ENCODE peak calls at places on chromosomes 11 and 22, in five cellular contexts. One of them, this sample, is unnamed.

GRCh38 chr22:22520020-22520656 is at the start of gene ZNF280A:
- DNase-seq in GM06990: no peak
- DNase-seq in gastrocnemius medialis: no peak
- DNase-seq in GM23338: peak; percentile 38
- DNase-seq in bronchial epithelial cell: no peak
- DNase-seq in this sample: no peak

GRCh38 chr11:125242141-125242780 is 77.7 kb downstream of the PKNOX2 start:
- DNase-seq in GM23338: no peak
- DNase-seq in gastrocnemius medialis: no peak
- DNase-seq in GM06990: no peak
- DNase-seq in bronchial epithelial cell: no peak
- DNase-seq in this sample: no peak

GRCh38 chr22:40660725-40661124 is 18.6 kb upstream of the MCHR1 start:
- DNase-seq in gastrocnemius medialis: no peak
- DNase-seq in bronchial epithelial cell: no peak
- DNase-seq in GM06990: no peak
- DNase-seq in GM23338: no peak
- DNase-seq in this sample: no peak

GRCh38 chr22:28791841-28792490 is 8.4 kb downstream of the XBP1 start:
- DNase-seq in GM06990: peak; percentile 76
- DNase-seq in bronchial epithelial cell: no peak
- DNase-seq in GM23338: no peak
- DNase-seq in gastrocnemius medialis: no peak
- DNase-seq in this sample: no peak

GRCh38 chr22:42473484-42474193 is 41.4 kb upstream of the NFAM1 start:
- DNase-seq in GM06990: no peak
- DNase-seq in GM23338: peak; percentile 84
- DNase-seq in gastrocnemius medialis: no peak
- DNase-seq in bronchial epithelial cell: peak; percentile 67
- DNase-seq in this sample: peak; percentile 20

GRCh38 chr22:39029227-39029626 is 8.3 kb downstream of the APOBEC3D start:
- DNase-seq in GM23338: no peak
- DNase-seq in gastrocnemius medialis: no peak
- DNase-seq in bronchial epithelial cell: no peak
- DNase-seq in GM06990: no peak
- DNase-seq in this sample: no peak

GRCh38 chr11:78470861-78471442 is 53.3 kb upstream of the GAB2 start:
- DNase-seq in GM23338: no peak
- DNase-seq in gastrocnemius medialis: no peak
- DNase-seq in bronchial epithelial cell: no peak
- DNase-seq in GM06990: no peak
- DNase-seq in this sample: no peak

GRCh38 chr11:129854229-129854805 is 38.7 kb downstream of the TMEM45B start:
- DNase-seq in GM06990: no peak
- DNase-seq in gastrocnemius medialis: no peak
- DNase-seq in bronchial epithelial cell: no peak
- DNase-seq in GM23338: no peak
- DNase-seq in this sample: no peak

GRCh38 chr22:35367331-35367886 is 13.5 kb upstream of the HMOX1 start:
- DNase-seq in GM23338: no peak
- DNase-seq in bronchial epithelial cell: no peak
- DNase-seq in gastrocnemius medialis: no peak
- DNase-seq in GM06990: no peak
- DNase-seq in this sample: peak; percentile 79

GRCh38 chr22:31753005-31753633 is 700 bp upstream of the DEPDC5 start:
- DNase-seq in GM23338: peak; percentile 88
- DNase-seq in GM06990: peak; percentile 47
- DNase-seq in bronchial epithelial cell: peak; percentile 65
- DNase-seq in gastrocnemius medialis: peak; percentile 33
- DNase-seq in this sample: peak; percentile 83

GRCh38 chr11:113991718-113992458 is 17.0 kb downstream of the HTR3A start:
- DNase-seq in bronchial epithelial cell: no peak
- DNase-seq in GM06990: no peak
- DNase-seq in GM23338: no peak
- DNase-seq in gastrocnemius medialis: no peak
- DNase-seq in this sample: no peak

GRCh38 chr22:39611360-39611759 is 40.8 kb downstream of the CACNA1I start:
- DNase-seq in GM23338: no peak
- DNase-seq in bronchial epithelial cell: no peak
- DNase-seq in gastrocnemius medialis: no peak
- DNase-seq in GM06990: no peak
- DNase-seq in this sample: no peak

GRCh38 chr22:23289851-23290724 is 109.8 kb downstream of the BCR start:
- DNase-seq in GM06990: no peak
- DNase-seq in bronchial epithelial cell: peak; percentile 29
- DNase-seq in gastrocnemius medialis: peak; percentile 49
- DNase-seq in GM23338: peak; percentile 78
- DNase-seq in this sample: peak; percentile 71

GRCh38 chr11:8839957-8840945 is 70.7 kb upstream of the AKIP1 start:
- DNase-seq in bronchial epithelial cell: peak; percentile 59
- DNase-seq in GM06990: no peak
- DNase-seq in gastrocnemius medialis: no peak
- DNase-seq in GM23338: peak; percentile 50
- DNase-seq in this sample: no peak

GRCh38 chr22:46945481-46945880 is 183.0 kb downstream of the TBC1D22A start:
- DNase-seq in gastrocnemius medialis: no peak
- DNase-seq in GM06990: no peak
- DNase-seq in bronchial epithelial cell: no peak
- DNase-seq in GM23338: no peak
- DNase-seq in this sample: no peak

GRCh38 chr22:46432164-46433068 is 96.9 kb downstream of the TRMU start:
- DNase-seq in bronchial epithelial cell: no peak
- DNase-seq in GM06990: peak; percentile 35
- DNase-seq in GM23338: no peak
- DNase-seq in gastrocnemius medialis: no peak
- DNase-seq in this sample: no peak

GRCh38 chr11:34166806-34167740 is 61.6 kb downstream of the NAT10 start:
- DNase-seq in GM23338: no peak
- DNase-seq in bronchial epithelial cell: no peak
- DNase-seq in gastrocnemius medialis: no peak
- DNase-seq in GM06990: no peak
- DNase-seq in this sample: no peak

GRCh38 chr11:97544401-97544800 is 1154.6 kb downstream of the JRKL start:
- DNase-seq in GM23338: no peak
- DNase-seq in bronchial epithelial cell: no peak
- DNase-seq in GM06990: no peak
- DNase-seq in gastrocnemius medialis: no peak
- DNase-seq in this sample: no peak

GRCh38 chr11:126355324-126355925 is at the start of gene ST3GAL4:
- DNase-seq in gastrocnemius medialis: peak; percentile 43
- DNase-seq in GM23338: peak; percentile 89
- DNase-seq in GM06990: peak; percentile 71
- DNase-seq in bronchial epithelial cell: peak; percentile 15
- DNase-seq in this sample: peak; percentile 93

GRCh38 chr11:82680252-82680651 is 53.4 kb downstream of the FAM181B start:
- DNase-seq in GM06990: no peak
- DNase-seq in bronchial epithelial cell: no peak
- DNase-seq in GM23338: no peak
- DNase-seq in gastrocnemius medialis: no peak
- DNase-seq in this sample: peak; percentile 57

DNA sequence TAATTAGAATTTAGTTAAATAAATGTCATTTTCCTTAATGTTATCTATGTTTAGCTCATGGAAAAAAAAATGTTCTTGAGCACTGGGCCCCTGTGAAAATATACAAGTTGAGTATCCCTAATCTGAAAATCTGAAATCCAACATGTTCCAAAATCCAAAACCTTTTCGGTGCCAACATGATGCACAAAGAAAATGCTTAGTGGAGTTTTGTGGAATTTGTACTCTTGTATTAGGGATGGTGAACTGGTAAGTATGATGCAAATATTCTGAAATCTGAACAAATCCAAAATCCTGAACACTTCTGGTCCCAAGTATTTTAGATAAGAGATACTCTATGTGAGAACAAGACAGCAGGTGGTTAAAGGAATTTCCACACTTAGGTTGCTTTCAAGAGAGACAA is 44.5 kb downstream of the TCP11L1 start:
- DNase-seq in GM23338: no peak
- DNase-seq in GM06990: no peak
- DNase-seq in gastrocnemius medialis: no peak
- DNase-seq in bronchial epithelial cell: no peak
- DNase-seq in this sample: no peak
- H3K36me3 ChIP-seq in GM23338: peaks cover 16% of the 10 kb centered on the region
- H3K36me3 ChIP-seq in GM06990: peaks cover 6% of the 10 kb centered on the region
- H3K36me3 ChIP-seq in gastrocnemius medialis: no peaks in the 10 kb centered on the region
- H3K36me3 ChIP-seq in bronchial epithelial cell: no peaks in the 10 kb centered on the region
- H3K36me3 ChIP-seq in this sample: peaks cover 76% of the 10 kb centered on the region

GRCh38 chr11:94961255-94961654 is 12.1 kb downstream of the CWC15 start:
- DNase-seq in gastrocnemius medialis: no peak
- DNase-seq in GM23338: no peak
- DNase-seq in GM06990: no peak
- DNase-seq in bronchial epithelial cell: no peak
- DNase-seq in this sample: no peak
- H3K36me3 ChIP-seq in gastrocnemius medialis: peaks cover 5% of the 10 kb centered on the region
- H3K36me3 ChIP-seq in GM23338: peaks cover 44% of the 10 kb centered on the region
- H3K36me3 ChIP-seq in GM06990: peaks cover 13% of the 10 kb centered on the region
- H3K36me3 ChIP-seq in bronchial epithelial cell: peaks cover 12% of the 10 kb centered on the region
- H3K36me3 ChIP-seq in this sample: peaks cover 51% of the 10 kb centered on the region

GRCh38 chr22:43978558-43978957 is 23.3 kb downstream of the SAMM50 start:
- DNase-seq in gastrocnemius medialis: no peak
- DNase-seq in GM23338: no peak
- DNase-seq in bronchial epithelial cell: no peak
- DNase-seq in GM06990: no peak
- DNase-seq in this sample: no peak

GRCh38 chr22:43976861-43977795 is 21.9 kb downstream of the SAMM50 start:
- DNase-seq in gastrocnemius medialis: no peak
- DNase-seq in GM23338: no peak
- DNase-seq in bronchial epithelial cell: no peak
- DNase-seq in GM06990: no peak
- DNase-seq in this sample: no peak

GRCh38 chr22:43983808-43984207 is 28.6 kb downstream of the SAMM50 start:
- DNase-seq in GM23338: no peak
- DNase-seq in bronchial epithelial cell: no peak
- DNase-seq in gastrocnemius medialis: no peak
- DNase-seq in GM06990: no peak
- DNase-seq in this sample: no peak

GRCh38 chr22:43980996-43981395 is 25.8 kb downstream of the SAMM50 start:
- DNase-seq in GM06990: no peak
- DNase-seq in gastrocnemius medialis: no peak
- DNase-seq in GM23338: no peak
- DNase-seq in bronchial epithelial cell: no peak
- DNase-seq in this sample: no peak

GRCh38 chr22:43980579-43980978 is 25.3 kb downstream of the SAMM50 start:
- DNase-seq in gastrocnemius medialis: no peak
- DNase-seq in bronchial epithelial cell: no peak
- DNase-seq in GM23338: no peak
- DNase-seq in GM06990: no peak
- DNase-seq in this sample: no peak
- H3K36me3 ChIP-seq in gastrocnemius medialis: peaks cover 3% of the 10 kb centered on the region
- H3K36me3 ChIP-seq in bronchial epithelial cell: peaks cover 31% of the 10 kb centered on the region
- H3K36me3 ChIP-seq in GM23338: peaks cover 5% of the 10 kb centered on the region
- H3K36me3 ChIP-seq in GM06990: peaks cover 35% of the 10 kb centered on the region
- H3K36me3 ChIP-seq in this sample: peaks cover 54% of the 10 kb centered on the region

DNA sequence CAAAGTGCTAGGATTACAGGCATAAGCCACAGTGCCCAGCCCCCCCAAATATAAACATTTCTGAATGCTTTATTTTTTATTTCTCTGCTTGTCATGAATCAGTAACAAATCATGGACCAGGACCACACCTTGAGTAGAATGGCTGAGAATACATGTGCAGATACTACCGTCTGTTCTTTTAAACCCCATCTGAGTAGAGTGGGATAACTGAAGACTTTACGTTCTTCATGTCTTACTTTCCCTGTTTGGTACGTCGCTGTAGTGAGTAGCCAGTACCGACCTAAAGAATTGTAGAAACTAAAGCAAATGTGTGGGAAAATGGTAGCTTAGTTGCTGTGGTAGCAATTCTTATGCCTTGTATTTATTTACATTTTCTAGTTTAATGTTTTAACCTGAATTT is 29.9 kb downstream of the MED17 start:
- DNase-seq in gastrocnemius medialis: no peak
- DNase-seq in GM23338: no peak
- DNase-seq in bronchial epithelial cell: no peak
- DNase-seq in GM06990: no peak
- DNase-seq in this sample: no peak
- H3K36me3 ChIP-seq in gastrocnemius medialis: peaks cover 3% of the 10 kb centered on the region
- H3K36me3 ChIP-seq in GM23338: peaks cover 45% of the 10 kb centered on the region
- H3K36me3 ChIP-seq in bronchial epithelial cell: peaks cover 13% of the 10 kb centered on the region
- H3K36me3 ChIP-seq in GM06990: peaks cover 12% of the 10 kb centered on the region
- H3K36me3 ChIP-seq in this sample: peaks cover 68% of the 10 kb centered on the region

DNA sequence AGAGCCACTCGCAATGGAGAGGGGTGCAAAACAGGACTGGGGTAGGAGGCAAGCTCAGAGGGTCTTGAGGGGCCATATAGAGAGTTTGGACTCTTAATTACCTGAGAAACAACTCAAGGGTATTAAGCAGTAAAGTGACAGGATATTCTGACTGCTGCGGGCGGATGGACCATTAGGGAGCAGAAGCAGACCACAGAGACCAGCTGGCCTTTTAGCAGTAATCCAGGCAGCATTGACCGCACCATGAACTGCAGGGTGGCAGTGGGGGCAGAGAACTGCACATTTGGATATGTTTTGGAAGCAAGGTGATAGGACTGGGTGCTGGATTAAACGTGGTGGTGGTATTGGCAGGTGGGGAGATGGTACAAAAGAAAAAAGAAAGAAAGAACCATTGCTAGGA is 125.3 kb downstream of the DBX1 start:
- DNase-seq in GM06990: no peak
- DNase-seq in GM23338: no peak
- DNase-seq in gastrocnemius medialis: no peak
- DNase-seq in bronchial epithelial cell: no peak
- DNase-seq in this sample: peak; percentile 67
- H3K36me3 ChIP-seq in GM06990: no peaks in the 10 kb centered on the region
- H3K36me3 ChIP-seq in GM23338: peaks cover 6% of the 10 kb centered on the region
- H3K36me3 ChIP-seq in gastrocnemius medialis: no peaks in the 10 kb centered on the region
- H3K36me3 ChIP-seq in bronchial epithelial cell: peaks cover 18% of the 10 kb centered on the region
- H3K36me3 ChIP-seq in this sample: peaks cover 45% of the 10 kb centered on the region

GRCh38 chr11:63903884-63904283 is 13.1 kb downstream of the RCOR2 start:
- DNase-seq in GM23338: no peak
- DNase-seq in GM06990: no peak
- DNase-seq in gastrocnemius medialis: no peak
- DNase-seq in bronchial epithelial cell: no peak
- DNase-seq in this sample: no peak

GRCh38 chr11:63904743-63905142 is 12.2 kb downstream of the RCOR2 start:
- DNase-seq in GM23338: no peak
- DNase-seq in bronchial epithelial cell: no peak
- DNase-seq in gastrocnemius medialis: no peak
- DNase-seq in GM06990: no peak
- DNase-seq in this sample: no peak

GRCh38 chr11:63906087-63906486 is 10.9 kb downstream of the RCOR2 start:
- DNase-seq in bronchial epithelial cell: no peak
- DNase-seq in GM23338: no peak
- DNase-seq in gastrocnemius medialis: no peak
- DNase-seq in GM06990: no peak
- DNase-seq in this sample: no peak

GRCh38 chr11:63906585-63906984 is 10.4 kb downstream of the RCOR2 start:
- DNase-seq in GM06990: no peak
- DNase-seq in bronchial epithelial cell: no peak
- DNase-seq in GM23338: peak; percentile 70
- DNase-seq in gastrocnemius medialis: no peak
- DNase-seq in this sample: peak; percentile 45

DNA sequence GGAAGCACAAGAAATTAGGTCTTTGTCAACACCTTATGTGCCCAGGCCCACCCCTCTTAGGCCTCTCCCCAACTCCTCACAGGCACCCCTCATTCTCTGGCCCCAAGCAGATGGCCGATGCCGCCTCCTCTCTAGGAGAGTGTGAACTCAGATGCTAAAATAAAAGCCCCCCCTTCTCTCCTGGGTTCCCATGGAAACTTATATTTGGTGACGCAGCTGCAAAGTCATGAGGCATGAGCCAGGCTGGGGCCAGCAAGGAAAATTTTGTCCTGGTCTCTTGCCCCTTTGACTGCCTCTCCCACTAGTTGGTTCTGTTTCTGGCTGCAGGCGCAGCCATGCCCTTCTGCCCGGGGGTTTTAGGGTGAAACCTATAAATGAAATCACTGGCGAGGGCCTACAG is 11.8 kb downstream of the RCOR2 start:
- DNase-seq in GM23338: no peak
- DNase-seq in bronchial epithelial cell: no peak
- DNase-seq in GM06990: no peak
- DNase-seq in gastrocnemius medialis: no peak
- DNase-seq in this sample: no peak
- H3K36me3 ChIP-seq in GM23338: peaks cover 6% of the 10 kb centered on the region
- H3K36me3 ChIP-seq in bronchial epithelial cell: peaks cover 58% of the 10 kb centered on the region
- H3K36me3 ChIP-seq in GM06990: peaks cover 47% of the 10 kb centered on the region
- H3K36me3 ChIP-seq in gastrocnemius medialis: no peaks in the 10 kb centered on the region
- H3K36me3 ChIP-seq in this sample: peaks cover 66% of the 10 kb centered on the region

This sample was measured in WERI-Rb-1.